ENCODE peak calls at places on chromosome 20, in ten cellular contexts. S is endothelial cell, L is upper lobe of left lung, E is neural crest cell, K is lower lobe of right lung, A is left ventricle myocardium inferior, I is fibroblast of mammary gland, Q is cardiac muscle cell, Y is astrocyte of the spinal cord, R is tibial nerve. T is an unnamed sample.

GRCh38 chr20:47749367-47749766 is 35.9 kb downstream of the SULF2 start:
- DNase-seq in S (no peak), L (no peak), E (no peak), K (no peak), A (peak), I (no peak), Q (peak), Y (no peak), R (no peak), T (no peak)

GRCh38 chr20:48875914-48876240 is 45.6 kb upstream of the ARFGEF2 start:
- DNase-seq in S (no peak), L (peak), E (no peak), K (no peak), A (no peak), I (peak), Q (peak), Y (no peak), R (no peak), T (no peak)

GRCh38 chr20:40584128-40584819 is 104.8 kb downstream of the MAFB start:
- DNase-seq in S (no peak), L (no peak), E (no peak), K (no peak), A (peak), I (no peak), Q (peak), Y (no peak), R (no peak), T (no peak)

GRCh38 chr20:37538003-37538402 is 10.3 kb upstream of the BLCAP start:
- DNase-seq in S (no peak), L (peak), E (no peak), K (no peak), A (no peak), I (peak), Q (peak), Y (peak), R (no peak), T (no peak)

GRCh38 chr20:40938020-40938419 is 90.6 kb upstream of the TOP1 start:
- DNase-seq in S (no peak), L (no peak), E (no peak), K (no peak), A (no peak), I (no peak), Q (no peak), Y (no peak), R (no peak), T (no peak)

GRCh38 chr20:56839791-56840190 is 210.7 kb downstream of the TFAP2C start:
- DNase-seq in S (no peak), L (no peak), E (no peak), K (no peak), A (no peak), I (peak), Q (peak), Y (no peak), R (no peak), T (no peak)

GRCh38 chr20:64057628-64058498 is 5.1 kb upstream of the TCEA2 start:
- DNase-seq in S (peak), L (peak), E (peak), K (peak), A (peak), I (peak), Q (peak), Y (peak), R (peak), T (peak)

GRCh38 chr20:32672982-32673727 is 586 bp downstream of the C20orf203 start:
- DNase-seq in S (no peak), L (peak), E (no peak), K (peak), A (no peak), I (no peak), Q (no peak), Y (no peak), R (no peak), T (no peak)

GRCh38 chr20:63050406-63050805 is 43.6 kb upstream of the BHLHE23 start:
- DNase-seq in S (no peak), L (no peak), E (no peak), K (peak), A (no peak), I (no peak), Q (no peak), Y (no peak), R (no peak), T (no peak)

GRCh38 chr20:32960849-32961731 is 43.1 kb downstream of the SUN5 start:
- DNase-seq in S (no peak), L (no peak), E (no peak), K (no peak), A (no peak), I (no peak), Q (no peak), Y (no peak), R (no peak), T (no peak)

GRCh38 chr20:17612287-17612974 is 42.6 kb downstream of the DSTN start:
- DNase-seq in S (no peak), L (peak), E (no peak), K (peak), A (no peak), I (peak), Q (peak), Y (peak), R (no peak), T (no peak)

GRCh38 chr20:52379723-52380336 is 188.3 kb upstream of the ZFP64 start:
- DNase-seq in S (peak), L (no peak), E (peak), K (peak), A (peak), I (peak), Q (peak), Y (peak), R (no peak), T (no peak)

GRCh38 chr20:17568972-17569471 is 853 bp upstream of the DSTN start:
- DNase-seq in S (peak), L (peak), E (peak), K (peak), A (peak), I (peak), Q (peak), Y (peak), R (peak), T (peak)

GRCh38 chr20:57420571-57421257 is 29.5 kb downstream of the RBM38 start:
- DNase-seq in S (no peak), L (no peak), E (no peak), K (no peak), A (no peak), I (no peak), Q (no peak), Y (no peak), R (no peak), T (no peak)

GRCh38 chr20:2483504-2483903 is 12.9 kb upstream of the SNRPB start:
- DNase-seq in S (no peak), L (no peak), E (no peak), K (no peak), A (no peak), I (no peak), Q (no peak), Y (no peak), R (no peak), T (no peak)

GRCh38 chr20:43434565-43434964 is 23.1 kb upstream of the SRSF6 start:
- DNase-seq in S (no peak), L (no peak), E (no peak), K (no peak), A (no peak), I (no peak), Q (no peak), Y (no peak), R (no peak), T (no peak)

GRCh38 chr20:57948177-57948955 is 238.6 kb upstream of the PMEPA1 start:
- DNase-seq in S (no peak), L (no peak), E (no peak), K (no peak), A (no peak), I (no peak), Q (no peak), Y (peak), R (no peak), T (no peak)

GRCh38 chr20:14717124-14718004 is 380.0 kb upstream of the FLRT3 start:
- DNase-seq in S (no peak), L (no peak), E (no peak), K (no peak), A (no peak), I (no peak), Q (no peak), Y (no peak), R (no peak), T (no peak)

GRCh38 chr20:63698739-63699465 is 2.5 kb downstream of the TNFRSF6B start:
- DNase-seq in S (peak), L (peak), E (no peak), K (peak), A (no peak), I (peak), Q (peak), Y (peak), R (no peak), T (no peak)

GRCh38 chr20:33125983-33126382 is 42.0 kb upstream of the BPIFA2 start:
- DNase-seq in S (no peak), L (no peak), E (no peak), K (no peak), A (no peak), I (no peak), Q (no peak), Y (no peak), R (no peak), T (no peak)

GRCh38 chr20:18019068-18019467 is 38.6 kb downstream of the OVOL2 start:
- DNase-seq in S (peak), L (no peak), E (no peak), K (no peak), A (no peak), I (peak), Q (peak), Y (no peak), R (no peak), T (no peak)

GRCh38 chr20:37897008-37897548 is 5.8 kb upstream of the VSTM2L start:
- DNase-seq in S (peak), L (no peak), E (peak), K (no peak), A (peak), I (no peak), Q (peak), Y (peak), R (no peak), T (no peak)

GRCh38 chr20:61698598-61698960 is 367.1 kb downstream of the TAF4 start:
- DNase-seq in S (no peak), L (no peak), E (no peak), K (no peak), A (no peak), I (no peak), Q (no peak), Y (no peak), R (no peak), T (no peak)

GRCh38 chr20:63037669-63038268 is 31.0 kb upstream of the BHLHE23 start:
- DNase-seq in S (no peak), L (no peak), E (no peak), K (peak), A (peak), I (no peak), Q (no peak), Y (no peak), R (no peak), T (no peak)

GRCh38 chr20:58570181-58570859 is 55.1 kb upstream of the APCDD1L start:
- DNase-seq in S (no peak), L (no peak), E (no peak), K (no peak), A (no peak), I (peak), Q (peak), Y (no peak), R (no peak), T (no peak)

GRCh38 chr20:17824676-17825224 is 125.0 kb downstream of the BANF2 start:
- DNase-seq in S (no peak), L (no peak), E (no peak), K (no peak), A (no peak), I (no peak), Q (no peak), Y (no peak), R (no peak), T (no peak)

GRCh38 chr20:20466341-20466879 is 98.5 kb downstream of the INSM1 start:
- DNase-seq in S (no peak), L (no peak), E (no peak), K (no peak), A (no peak), I (peak), Q (peak), Y (peak), R (no peak), T (no peak)

GRCh38 chr20:2867081-2867860 is 6.0 kb upstream of the PTPRA start:
- DNase-seq in S (no peak), L (no peak), E (no peak), K (no peak), A (no peak), I (no peak), Q (no peak), Y (no peak), R (no peak), T (no peak)

GRCh38 chr20:36153754-36154695 is 515 bp upstream of the EPB41L1 start:
- DNase-seq in S (peak), L (peak), E (peak), K (peak), A (peak), I (peak), Q (peak), Y (peak), R (peak), T (peak)

GRCh38 chr20:60053813-60054190 is 95.6 kb downstream of the CDH26 start:
- DNase-seq in S (no peak), L (no peak), E (no peak), K (no peak), A (no peak), I (no peak), Q (no peak), Y (no peak), R (no peak), T (no peak)

GRCh38 chr20:32244959-32245358 is 32.5 kb upstream of the KIF3B start:
- DNase-seq in S (no peak), L (no peak), E (no peak), K (no peak), A (no peak), I (no peak), Q (no peak), Y (no peak), R (no peak), T (no peak)

GRCh38 chr20:64184795-64185194 is 20.5 kb downstream of the MYT1 start:
- DNase-seq in S (no peak), L (no peak), E (no peak), K (peak), A (no peak), I (no peak), Q (no peak), Y (no peak), R (no peak), T (no peak)

GRCh38 chr20:41179961-41180360 is 42.6 kb downstream of the PLCG1 start:
- DNase-seq in S (no peak), L (peak), E (no peak), K (peak), A (no peak), I (no peak), Q (no peak), Y (no peak), R (peak), T (no peak)

GRCh38 chr20:10129749-10130148 is 88.9 kb upstream of the SNAP25 start:
- DNase-seq in S (no peak), L (no peak), E (no peak), K (no peak), A (no peak), I (no peak), Q (no peak), Y (no peak), R (no peak), T (no peak)

GRCh38 chr20:5654557-5654956 is 95.6 kb upstream of the SHLD1 start:
- DNase-seq in S (no peak), L (no peak), E (no peak), K (no peak), A (no peak), I (peak), Q (peak), Y (peak), R (no peak), T (no peak)

GRCh38 chr20:23340524-23340923 is 10.1 kb upstream of the NXT1 start:
- DNase-seq in S (peak), L (peak), E (peak), K (no peak), A (peak), I (peak), Q (peak), Y (peak), R (peak), T (no peak)

GRCh38 chr20:47809161-47809560 is 23.9 kb upstream of the SULF2 start:
- DNase-seq in S (no peak), L (no peak), E (no peak), K (no peak), A (no peak), I (no peak), Q (no peak), Y (no peak), R (no peak), T (no peak)

GRCh38 chr20:47412073-47412472 is 55.6 kb upstream of the ZMYND8 start:
- DNase-seq in S (no peak), L (no peak), E (no peak), K (no peak), A (no peak), I (no peak), Q (no peak), Y (no peak), R (no peak), T (no peak)

GRCh38 chr20:34980543-34981213 is 25.0 kb downstream of the MYH7B start:
- DNase-seq in S (no peak), L (no peak), E (no peak), K (no peak), A (peak), I (peak), Q (peak), Y (no peak), R (no peak), T (no peak)

GRCh38 chr20:47287609-47288144 is 68.8 kb downstream of the ZMYND8 start:
- DNase-seq in S (no peak), L (no peak), E (no peak), K (no peak), A (no peak), I (no peak), Q (no peak), Y (no peak), R (no peak), T (no peak)

GRCh38 chr20:22232923-22233322 is 351.4 kb downstream of the FOXA2 start:
- DNase-seq in S (no peak), L (no peak), E (no peak), K (no peak), A (no peak), I (no peak), Q (no peak), Y (no peak), R (no peak), T (no peak)

GRCh38 chr20:22227301-22227700 is 357.1 kb downstream of the FOXA2 start:
- DNase-seq in S (no peak), L (no peak), E (no peak), K (no peak), A (no peak), I (peak), Q (no peak), Y (no peak), R (no peak), T (no peak)

GRCh38 chr20:22226849-22227248 is 357.5 kb downstream of the FOXA2 start:
- DNase-seq in S (no peak), L (no peak), E (no peak), K (no peak), A (no peak), I (peak), Q (no peak), Y (no peak), R (no peak), T (no peak)

GRCh38 chr20:22232473-22232872 is 351.9 kb downstream of the FOXA2 start:
- DNase-seq in S (no peak), L (no peak), E (no peak), K (no peak), A (no peak), I (no peak), Q (no peak), Y (no peak), R (no peak), T (no peak)
- TF ChIP-seq CTCF in S (no peak), L (no peak), E (no peak), K (no peak), A (no peak), I (no peak), Q (no peak), Y (no peak), R (no peak), T (no peak)

GRCh38 chr20:54197621-54198604 is 10.0 kb upstream of the PFDN4 start:
- DNase-seq in S (no peak), L (no peak), E (no peak), K (no peak), A (no peak), I (peak), Q (peak), Y (peak), R (no peak), T (no peak)
- TF ChIP-seq CTCF in S (no peak), L (peak), E (peak), K (no peak), A (no peak), I (peak), Q (peak), Y (peak), R (no peak), T (no peak)

GRCh38 chr20:44606725-44607441 is 24.5 kb downstream of the PKIG start:
- DNase-seq in S (no peak), L (no peak), E (no peak), K (no peak), A (no peak), I (no peak), Q (no peak), Y (no peak), R (no peak), T (no peak)

GRCh38 chr20:44600301-44600700 is 17.9 kb downstream of the PKIG start:
- DNase-seq in S (no peak), L (no peak), E (no peak), K (no peak), A (no peak), I (no peak), Q (no peak), Y (no peak), R (no peak), T (peak)

GRCh38 chr20:44601801-44602204 is 19.4 kb downstream of the PKIG start:
- DNase-seq in S (no peak), L (no peak), E (no peak), K (no peak), A (peak), I (peak), Q (peak), Y (peak), R (peak), T (peak)

GRCh38 chr20:44600758-44601562 is 18.6 kb downstream of the PKIG start:
- DNase-seq in S (no peak), L (no peak), E (no peak), K (no peak), A (peak), I (peak), Q (no peak), Y (peak), R (no peak), T (peak)

GRCh38 chr20:44603327-44603726 is 20.9 kb downstream of the PKIG start:
- DNase-seq in S (no peak), L (no peak), E (no peak), K (no peak), A (no peak), I (no peak), Q (no peak), Y (no peak), R (no peak), T (peak)
- TF ChIP-seq CTCF in S (no peak), L (no peak), E (no peak), K (no peak), A (no peak), I (no peak), Q (no peak), Y (no peak), R (no peak), T (no peak)

GRCh38 chr20:51272392-51272791 is 249.5 kb upstream of the KCNG1 start:
- DNase-seq in S (no peak), L (no peak), E (no peak), K (no peak), A (no peak), I (peak), Q (peak), Y (peak), R (no peak), T (no peak)
- TF ChIP-seq CTCF in S (no peak), L (no peak), E (no peak), K (no peak), A (no peak), I (no peak), Q (no peak), Y (no peak), R (no peak), T (no peak)

T was measured in omental fat pad.